ENCODE peak calls at places on chromosomes 12 and 14, in ten cellular contexts. K is B cell, O is MCF 10A, Z is type B pancreatic cell, A is astrocyte of the spinal cord, D is astrocyte of the cerebellum, S is mammary epithelial cell, B is IMR-90, T is neural crest cell, M is suprapubic skin. X is an unnamed sample.

GRCh38 chr14:44897844-44898151 is 63.9 kb downstream of the KLHL28 start:
- DNase-seq in K (no peak), O (peak; percentile 47), Z (no peak), A (peak; percentile 62), D (no peak), S (no peak), B (peak; percentile 41), T (no peak), M (no peak), X (no peak)

GRCh38 chr12:62817556-62818271 is 117.2 kb downstream of the PPM1H start:
- DNase-seq in K (no peak), O (peak; percentile 42), Z (no peak), A (peak; percentile 94), D (peak; percentile 88), S (peak; percentile 11), B (peak; percentile 61), T (no peak), M (no peak), X (peak; percentile 13)

GRCh38 chr14:88746042-88746441 is 46.7 kb downstream of the EML5 start:
- DNase-seq in K (no peak), O (no peak), Z (no peak), A (peak; percentile 8), D (peak; percentile 16), S (no peak), B (peak; percentile 58), T (no peak), M (no peak), X (no peak)

GRCh38 chr12:116654216-116654743 is 83.6 kb downstream of the SPRING1 start:
- DNase-seq in K (no peak), O (no peak), Z (no peak), A (no peak), D (no peak), S (no peak), B (no peak), T (no peak), M (no peak), X (no peak)

GRCh38 chr14:58171090-58171489 is 19.1 kb upstream of the ARMH4 start:
- DNase-seq in K (peak; percentile 6), O (peak; percentile 89), Z (peak; percentile 72), A (peak; percentile 80), D (peak; percentile 34), S (peak; percentile 80), B (peak; percentile 82), T (peak; percentile 55), M (peak; percentile 83), X (peak; percentile 86)

GRCh38 chr14:32023540-32023939 is 53.6 kb upstream of the ARHGAP5 start:
- DNase-seq in K (no peak), O (peak; percentile 54), Z (no peak), A (no peak), D (no peak), S (no peak), B (no peak), T (no peak), M (no peak), X (no peak)

GRCh38 chr12:39441963-39442894 is 691 bp downstream of the KIF21A start:
- DNase-seq in K (peak; percentile 55), O (peak; percentile 47), Z (peak; percentile 73), A (peak; percentile 27), D (no peak), S (peak; percentile 57), B (no peak), T (peak; percentile 32), M (peak; percentile 71), X (peak; percentile 17)

GRCh38 chr14:92449404-92449975 is 64.1 kb upstream of the RIN3 start:
- DNase-seq in K (no peak), O (no peak), Z (no peak), A (no peak), D (no peak), S (no peak), B (no peak), T (no peak), M (no peak), X (no peak)

GRCh38 chr12:116735951-116736599 is 1.8 kb downstream of the SPRING1 start:
- DNase-seq in K (no peak), O (no peak), Z (no peak), A (no peak), D (no peak), S (no peak), B (no peak), T (no peak), M (no peak), X (no peak)

GRCh38 chr14:24674204-24674970 is 40.4 kb upstream of the GZMB start:
- DNase-seq in K (peak; percentile 52), O (no peak), Z (no peak), A (no peak), D (no peak), S (no peak), B (no peak), T (no peak), M (no peak), X (no peak)

DNA sequence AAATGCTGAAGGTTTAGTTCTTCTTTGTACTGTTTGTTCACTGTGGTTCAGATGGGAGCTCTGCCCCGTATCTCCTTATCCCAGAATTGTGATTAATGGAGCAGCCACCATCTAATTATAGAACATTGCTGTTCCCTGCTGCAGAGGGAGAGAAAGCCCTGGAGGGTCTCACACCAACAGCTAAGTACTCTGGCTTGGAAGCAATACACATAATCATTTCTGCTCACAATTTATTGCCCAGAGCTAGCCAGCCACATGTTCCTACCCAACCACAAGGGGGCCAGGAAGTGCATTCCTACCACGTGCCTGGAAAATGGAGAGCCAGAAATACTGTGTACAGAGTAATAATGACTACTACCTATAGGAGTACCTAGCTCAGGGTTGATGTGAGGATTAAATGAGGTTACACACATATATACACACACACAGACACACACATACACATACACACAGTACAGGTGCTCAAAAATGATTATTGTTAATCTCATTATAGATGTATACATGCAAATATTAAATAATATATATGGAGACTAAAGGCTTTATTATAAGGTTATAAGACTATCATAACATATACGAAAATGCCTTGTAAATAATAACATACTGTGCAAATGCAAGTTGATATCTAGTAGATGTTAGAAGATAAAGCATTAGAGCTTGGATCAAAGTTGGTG is 22.3 kb downstream of the MSRB3 start:
- DNase-seq in K (no peak), O (peak; percentile 41), Z (no peak), A (no peak), D (no peak), S (peak; percentile 16), B (peak; percentile 33), T (no peak), M (no peak), X (peak; percentile 13)
- TF ChIP-seq CTCF in K (no peak), O (peak; percentile 21), Z (peak; percentile 71), A (peak; percentile 53), D (peak; percentile 52), S (peak; percentile 60), B (peak; percentile 43), T (peak; percentile 58), M (no peak), X (peak; percentile 38)

GRCh38 chr12:94429633-94430032 is 30.0 kb downstream of the CEP83 start:
- DNase-seq in K (no peak), O (no peak), Z (no peak), A (no peak), D (no peak), S (no peak), B (no peak), T (no peak), M (no peak), X (no peak)
- TF ChIP-seq CTCF in K (no peak), O (no peak), Z (no peak), A (no peak), D (no peak), S (no peak), B (no peak), T (no peak), M (no peak), X (no peak)

DNA sequence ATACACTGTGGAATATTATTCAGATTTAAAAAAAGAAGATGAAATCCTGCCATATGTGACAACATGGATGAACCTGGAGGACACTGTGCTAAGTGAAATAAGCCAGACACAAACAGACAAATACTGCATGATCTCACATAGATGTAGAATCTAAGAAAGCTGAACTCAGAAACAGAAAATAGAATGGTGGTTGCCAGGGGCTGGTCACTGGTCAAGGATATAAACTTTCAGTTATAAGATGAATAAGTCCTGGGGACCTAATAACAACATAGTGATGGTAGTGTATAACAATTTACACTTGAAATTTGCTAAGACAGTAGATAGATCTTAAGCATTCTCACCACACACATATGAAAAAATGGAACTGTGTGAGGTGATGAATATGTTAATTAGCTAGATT is 161.3 kb upstream of the TMCC3 start:
- DNase-seq in K (no peak), O (no peak), Z (no peak), A (no peak), D (no peak), S (no peak), B (no peak), T (no peak), M (no peak), X (no peak)
- TF ChIP-seq CTCF in K (no peak), O (no peak), Z (no peak), A (no peak), D (no peak), S (no peak), B (no peak), T (no peak), M (no peak), X (no peak)

GRCh38 chr14:28773176-28773575 is 6.6 kb downstream of the FOXG1 start:
- DNase-seq in K (no peak), O (no peak), Z (no peak), A (no peak), D (no peak), S (no peak), B (no peak), T (no peak), M (no peak), X (no peak)
- TF ChIP-seq CTCF in K (no peak), O (no peak), Z (peak; percentile 18), A (peak; percentile 2), D (peak; percentile 14), S (no peak), B (no peak), T (no peak), M (no peak), X (no peak)

GRCh38 chr12:15526033-15526432 is 203.7 kb downstream of the PTPRO start:
- DNase-seq in K (peak; percentile 64), O (peak; percentile 72), Z (no peak), A (no peak), D (no peak), S (peak; percentile 20), B (no peak), T (no peak), M (no peak), X (no peak)
- TF ChIP-seq CTCF in K (peak; percentile 39), O (no peak), Z (no peak), A (no peak), D (no peak), S (no peak), B (no peak), T (no peak), M (no peak), X (no peak)

X was measured in AG10803.